ENCODE peak calls at places on chromosomes 1 and 21, in nine cellular contexts. X is stimulated activated CD4-positive, alpha-beta T cell treated with anti-CD3 and anti-CD28 coated beads, Interleukin-2, amount 100 ng/mL, for 48 hours; F is T-helper 22 cell; O is WTC11; J is NCI-H1105; V is heart left ventricle; S is progenitor cell of endocrine pancreas; M is midbrain; C is activated CD4-positive, alpha-beta T cell treated with anti-CD3 and anti-CD28 coated beads for 24 hours. Y is an unnamed sample.

GRCh38 chr21:45469273-45470086 is 64.5 kb downstream of the COL18A1 start:
- DNase-seq in V (peak; percentile 54), S (peak; percentile 57), M (peak; percentile 69), O (no peak), F (no peak), C (no peak), J (no peak), X (no peak), Y (peak; percentile 53)

GRCh38 chr1:208225954-208226937 is 17.9 kb downstream of the PLXNA2 start:
- DNase-seq in O (no peak), X (no peak), V (no peak), S (no peak), F (no peak), J (no peak), M (no peak), C (no peak), Y (no peak)

GRCh38 chr1:90402893-90403849 is 313.9 kb downstream of the BARHL2 start:
- DNase-seq in X (no peak), C (no peak), J (no peak), S (no peak), F (no peak), M (no peak), V (no peak), O (no peak), Y (no peak)

GRCh38 chr1:11680270-11681070 is 478 bp downstream of the MAD2L2 start:
- DNase-seq in V (no peak), C (no peak), F (no peak), O (no peak), S (no peak), M (no peak), J (no peak), X (no peak), Y (no peak)

GRCh38 chr21:44548381-44548780 is 2.9 kb downstream of the KRTAP10-2 start:
- DNase-seq in O (no peak), X (no peak), S (no peak), C (no peak), J (no peak), M (no peak), V (no peak), F (no peak), Y (no peak)

GRCh38 chr1:94418664-94419655 is 771 bp downstream of the ABCD3 start:
- DNase-seq in S (no peak), J (peak; percentile 62), F (no peak), M (peak; percentile 36), X (peak; percentile 19), V (peak; percentile 81), C (no peak), O (peak; percentile 17), Y (peak; percentile 62)

GRCh38 chr1:24948072-24948827 is 18.2 kb upstream of the RUNX3 start:
- DNase-seq in F (no peak), V (no peak), O (no peak), S (no peak), X (no peak), C (no peak), M (no peak), J (no peak), Y (no peak)

GRCh38 chr1:200075938-200076546 is 48.5 kb downstream of the NR5A2 start:
- DNase-seq in V (no peak), C (no peak), F (no peak), J (no peak), M (peak; percentile 15), O (no peak), X (no peak), S (no peak), Y (no peak)

GRCh38 chr1:176379626-176380339 is 83.2 kb upstream of the PAPPA2 start:
- DNase-seq in M (no peak), S (no peak), O (no peak), X (no peak), C (no peak), J (no peak), F (no peak), V (no peak), Y (no peak)

GRCh38 chr1:39394598-39394997 is 96.8 kb upstream of the BMP8A start:
- DNase-seq in S (no peak), J (peak; percentile 6), C (no peak), O (no peak), F (peak; percentile 18), V (no peak), M (no peak), X (no peak), Y (no peak)

GRCh38 chr21:36783612-36784383 is 84.9 kb downstream of the SIM2 start:
- DNase-seq in C (no peak), M (no peak), F (no peak), X (no peak), O (no peak), S (no peak), J (no peak), V (no peak), Y (no peak)

GRCh38 chr1:17622823-17623222 is 83.3 kb downstream of the ARHGEF10L start:
- DNase-seq in S (no peak), C (no peak), V (no peak), F (no peak), X (no peak), O (no peak), M (no peak), J (no peak), Y (no peak)

GRCh38 chr1:10651377-10651776 is 145.1 kb downstream of the CASZ1 start:
- DNase-seq in V (no peak), J (no peak), M (no peak), S (no peak), F (no peak), O (no peak), C (no peak), X (no peak), Y (no peak)

GRCh38 chr1:231192620-231193163 is 30.8 kb downstream of the TRIM67 start:
- DNase-seq in S (no peak), F (no peak), J (peak; percentile 19), O (no peak), V (no peak), M (peak; percentile 61), X (no peak), C (no peak), Y (peak; percentile 75)

GRCh38 chr21:33053986-33054385 is 16.0 kb upstream of the OLIG1 start:
- DNase-seq in X (no peak), M (no peak), V (no peak), S (no peak), O (no peak), C (no peak), F (no peak), J (no peak), Y (no peak)

GRCh38 chr1:184891440-184891839 is 82.9 kb downstream of the NIBAN1 start:
- DNase-seq in S (no peak), M (no peak), O (no peak), V (no peak), F (no peak), C (no peak), J (no peak), X (no peak), Y (no peak)

GRCh38 chr1:19872190-19872589 is 10.0 kb upstream of the OTUD3 start:
- DNase-seq in C (no peak), X (no peak), J (peak; percentile 76), S (no peak), V (no peak), F (no peak), M (no peak), O (no peak), Y (no peak)

GRCh38 chr1:188826800-188827199 is 1650.9 kb downstream of the BRINP3 start:
- DNase-seq in V (no peak), O (no peak), C (no peak), F (no peak), S (no peak), X (no peak), M (no peak), J (no peak), Y (no peak)

GRCh38 chr1:1564278-1564677 is 10.4 kb downstream of the SSU72 start:
- DNase-seq in O (no peak), V (no peak), F (no peak), X (no peak), C (no peak), M (no peak), S (no peak), J (no peak), Y (no peak)

GRCh38 chr1:7639435-7640131 is 131.5 kb upstream of the VAMP3 start:
- DNase-seq in C (no peak), O (no peak), X (no peak), F (no peak), S (no peak), M (no peak), J (no peak), V (peak; percentile 45), Y (peak; percentile 16)

GRCh38 chr21:23152130-23152529 is 2153.9 kb downstream of the NCAM2 start:
- DNase-seq in J (no peak), X (no peak), C (no peak), V (no peak), M (no peak), F (no peak), O (no peak), S (no peak), Y (no peak)

GRCh38 chr1:66533804-66534745 is at the start of gene SGIP1:
- DNase-seq in O (peak; percentile 59), V (peak; percentile 72), X (no peak), F (no peak), C (no peak), M (peak; percentile 89), J (peak; percentile 13), S (peak; percentile 18), Y (peak; percentile 52)

GRCh38 chr1:44089371-44090070 is 29.1 kb upstream of the KLF17 start:
- DNase-seq in F (no peak), C (no peak), X (no peak), O (peak; percentile 21), S (no peak), M (no peak), J (no peak), V (no peak), Y (no peak)

GRCh38 chr1:54803761-54804470 is 2.8 kb upstream of the TTC22 start:
- DNase-seq in C (no peak), J (no peak), V (no peak), O (no peak), F (no peak), M (no peak), S (no peak), X (no peak), Y (no peak)

GRCh38 chr1:39407496-39407888 is 83.9 kb upstream of the BMP8A start:
- DNase-seq in O (no peak), J (no peak), M (no peak), X (no peak), F (no peak), V (no peak), C (no peak), S (no peak), Y (no peak)

GRCh38 chr21:41762236-41762635 is 4.6 kb downstream of the RIPK4 start:
- DNase-seq in F (no peak), J (no peak), M (no peak), S (no peak), O (peak; percentile 88), V (no peak), X (no peak), C (no peak), Y (no peak)

GRCh38 chr1:225700889-225701465 is 48.1 kb upstream of the ENAH start:
- DNase-seq in F (no peak), J (no peak), V (no peak), C (no peak), O (no peak), M (no peak), S (no peak), X (no peak), Y (no peak)

GRCh38 chr1:184932319-184932718 is 42.0 kb downstream of the NIBAN1 start:
- DNase-seq in O (no peak), J (no peak), X (no peak), M (no peak), C (no peak), F (no peak), S (no peak), V (no peak), Y (no peak)

GRCh38 chr1:103162360-103162759 is 54.0 kb upstream of the COL11A1 start:
- DNase-seq in C (no peak), F (no peak), S (no peak), V (no peak), X (no peak), M (no peak), O (no peak), J (peak; percentile 44), Y (no peak)

GRCh38 chr21:40706161-40706560 is 140.8 kb downstream of the DSCAM start:
- DNase-seq in J (no peak), M (no peak), X (no peak), C (no peak), F (no peak), S (no peak), V (no peak), O (no peak), Y (no peak)

GRCh38 chr21:17858764-17859163 is 39.6 kb upstream of the C21orf91 start:
- DNase-seq in X (no peak), V (no peak), J (no peak), F (no peak), M (peak; percentile 72), S (no peak), O (no peak), C (no peak), Y (no peak)

Y was measured in Right ventricle myocardium inferior.